ENCODE peak calls at places on chromosomes 1 and 21, in four cellular contexts. M is right atrium auricular region, D is tibial artery, J is A673. R is an unnamed sample.

GRCh38 chr1:29590583-29591555 is 354.5 kb downstream of the PTPRU start:
- DNase-seq in M (peak), D (no peak), J (peak), R (no peak)

GRCh38 chr1:39936724-39937491 is 18.0 kb upstream of the MFSD2A start:
- DNase-seq in M (no peak), D (peak), J (no peak), R (no peak)

GRCh38 chr1:48823161-48823560 is 46.5 kb upstream of the BEND5 start:
- DNase-seq in M (no peak), D (no peak), J (no peak), R (no peak)

GRCh38 chr1:186374313-186375151 is 521 bp downstream of the TPR start:
- DNase-seq in M (no peak), D (no peak), J (peak), R (no peak)

GRCh38 chr1:35111106-35111505 is 31.9 kb downstream of the ZMYM1 start:
- DNase-seq in M (no peak), D (no peak), J (no peak), R (no peak)

GRCh38 chr1:234683856-234684632 is 74.1 kb upstream of the IRF2BP2 start:
- DNase-seq in M (peak), D (peak), J (no peak), R (peak)

GRCh38 chr1:156074661-156075060 is 7.6 kb downstream of the MEX3A start:
- DNase-seq in M (no peak), D (no peak), J (no peak), R (no peak)

GRCh38 chr21:37294674-37295073 is 27.5 kb upstream of the VPS26C start:
- DNase-seq in M (no peak), D (no peak), J (peak), R (no peak)

GRCh38 chr1:67816096-67816493 is 17.2 kb downstream of the GNG12 start:
- DNase-seq in M (no peak), D (no peak), J (no peak), R (no peak)

GRCh38 chr1:184191181-184191601 is 139.7 kb downstream of the TSEN15 start:
- DNase-seq in M (peak), D (peak), J (peak), R (no peak)

GRCh38 chr21:44818636-44819011 is 762 bp upstream of the SUMO3 start:
- DNase-seq in M (no peak), D (no peak), J (no peak), R (no peak)

GRCh38 chr1:48472747-48473146 is 743 bp upstream of the SPATA6 start:
- DNase-seq in M (no peak), D (no peak), J (no peak), R (no peak)

GRCh38 chr1:166084613-166085012 is 82.2 kb downstream of the FAM78B start:
- DNase-seq in M (no peak), D (no peak), J (no peak), R (no peak)

GRCh38 chr1:239893127-239893731 is 198.5 kb upstream of the FMN2 start:
- DNase-seq in M (no peak), D (no peak), J (no peak), R (no peak)

GRCh38 chr1:37932759-37933158 is 14.1 kb downstream of the INPP5B start:
- DNase-seq in M (no peak), D (no peak), J (no peak), R (no peak)

GRCh38 chr1:203028067-203028783 is 1.9 kb downstream of the PPFIA4 start:
- DNase-seq in M (peak), D (no peak), J (no peak), R (no peak)

GRCh38 chr1:215023151-215023832 is 59.2 kb upstream of the KCNK2 start:
- DNase-seq in M (no peak), D (no peak), J (no peak), R (no peak)

GRCh38 chr1:164841723-164842465 is 282.9 kb downstream of the PBX1 start:
- DNase-seq in M (no peak), D (no peak), J (no peak), R (no peak)

GRCh38 chr1:225627304-225627947 is 25.5 kb downstream of the ENAH start:
- DNase-seq in M (no peak), D (no peak), J (no peak), R (no peak)

GRCh38 chr1:179030130-179030529 is 4.4 kb downstream of the FAM20B start:
- DNase-seq in M (no peak), D (no peak), J (no peak), R (no peak)

GRCh38 chr1:160097911-160098851 is at the start of gene IGSF8:
- DNase-seq in M (peak), D (peak), J (peak), R (peak)

GRCh38 chr1:89692601-89693503 is 59.9 kb downstream of the LRRC8C start:
- DNase-seq in M (no peak), D (no peak), J (peak), R (no peak)

GRCh38 chr1:34781071-34781843 is at the start of gene GJB3:
- DNase-seq in M (no peak), D (peak), J (peak), R (peak)

GRCh38 chr1:184970691-184971161 is 3.6 kb downstream of the NIBAN1 start:
- DNase-seq in M (no peak), D (no peak), J (peak), R (no peak)

GRCh38 chr1:940121-941026 is 16.7 kb downstream of the SAMD11 start:
- DNase-seq in M (peak), D (peak), J (peak), R (peak)

GRCh38 chr1:223652436-223652901 is 13.0 kb downstream of the CAPN8 start:
- DNase-seq in M (no peak), D (no peak), J (no peak), R (no peak)

DNA sequence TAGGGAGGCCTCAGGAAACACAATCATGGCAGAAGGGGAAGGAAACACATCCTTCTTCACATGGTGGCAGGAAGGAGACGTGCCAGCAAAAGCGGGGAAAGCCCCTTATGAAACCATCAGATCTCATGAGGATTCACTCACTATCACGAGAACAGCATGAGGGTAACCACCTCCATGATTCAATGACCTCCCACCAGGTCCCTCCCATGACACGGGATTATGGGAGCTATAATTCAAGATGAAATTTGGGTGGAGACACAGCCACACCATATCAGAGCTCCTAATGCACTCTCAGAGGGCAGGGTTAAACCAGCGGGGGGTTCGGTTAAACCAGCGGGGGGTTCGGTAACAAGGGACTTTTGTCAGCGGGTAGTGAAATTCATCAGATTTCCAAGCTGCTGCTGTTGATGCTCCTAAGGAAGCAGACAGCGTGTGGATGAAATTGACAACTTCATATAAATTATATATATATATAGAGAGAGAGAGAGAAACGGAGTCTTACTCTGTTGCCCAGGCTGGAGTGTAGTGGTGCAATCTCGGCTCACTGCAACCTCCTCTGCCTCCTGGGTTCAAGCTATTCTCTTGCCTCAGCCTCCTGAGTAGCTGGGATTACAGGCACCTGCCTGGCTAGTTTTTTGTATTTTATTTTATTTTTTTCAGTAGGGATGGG is 4.3 kb downstream of the CSTB start:
- DNase-seq in M (no peak), D (no peak), J (peak), R (no peak)
- H3K4me3 ChIP-seq in M (no peak), D (no peak), J (no peak), R (no peak)

GRCh38 chr1:43844114-43844513 is 89.5 kb upstream of the ARTN start:
- DNase-seq in M (no peak), D (no peak), J (no peak), R (no peak)

GRCh38 chr1:43839056-43839455 is 94.5 kb upstream of the ARTN start:
- DNase-seq in M (no peak), D (no peak), J (no peak), R (no peak)

GRCh38 chr1:43842099-43842498 is 91.5 kb upstream of the ARTN start:
- DNase-seq in M (no peak), D (no peak), J (no peak), R (no peak)

GRCh38 chr1:43843684-43844083 is 89.9 kb upstream of the ARTN start:
- DNase-seq in M (no peak), D (no peak), J (no peak), R (no peak)

DNA sequence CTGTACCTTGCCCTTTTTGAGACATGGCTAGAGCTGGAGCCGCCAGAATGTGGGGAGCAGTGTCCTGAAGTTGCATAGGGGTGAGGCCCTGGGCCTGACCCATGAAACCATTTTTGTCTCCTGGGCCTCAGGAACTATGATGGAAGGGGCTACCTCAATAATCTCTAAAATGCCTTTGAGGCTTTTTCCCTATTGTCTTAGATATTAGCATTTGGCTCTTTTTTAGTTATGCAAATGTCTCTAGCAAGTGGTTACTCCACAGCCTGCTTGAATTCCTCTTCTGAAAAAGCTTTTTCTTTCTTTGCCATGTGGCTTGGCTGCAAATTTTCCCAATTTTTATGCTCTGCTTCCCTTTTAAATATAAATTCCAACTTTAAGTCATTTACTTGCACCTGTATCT is 92.1 kb upstream of the ARTN start:
- DNase-seq in M (no peak), D (no peak), J (no peak), R (no peak)
- TF ChIP-seq CTCF in M (no peak), D (no peak), J (no peak), R (no peak)

GRCh38 chr1:150282558-150282958 is 204 bp downstream of the CIART start:
- DNase-seq in M (no peak), D (peak), J (no peak), R (no peak)
- H3K27ac ChIP-seq in M (peak), D (peak), J (no peak), R (peak)

GRCh38 chr1:233613252-233614172 is at the start of gene KCNK1:
- DNase-seq in M (peak), D (peak), J (no peak), R (peak)
- H3K4me3 ChIP-seq in M (peak), D (peak), J (no peak), R (peak)

DNA sequence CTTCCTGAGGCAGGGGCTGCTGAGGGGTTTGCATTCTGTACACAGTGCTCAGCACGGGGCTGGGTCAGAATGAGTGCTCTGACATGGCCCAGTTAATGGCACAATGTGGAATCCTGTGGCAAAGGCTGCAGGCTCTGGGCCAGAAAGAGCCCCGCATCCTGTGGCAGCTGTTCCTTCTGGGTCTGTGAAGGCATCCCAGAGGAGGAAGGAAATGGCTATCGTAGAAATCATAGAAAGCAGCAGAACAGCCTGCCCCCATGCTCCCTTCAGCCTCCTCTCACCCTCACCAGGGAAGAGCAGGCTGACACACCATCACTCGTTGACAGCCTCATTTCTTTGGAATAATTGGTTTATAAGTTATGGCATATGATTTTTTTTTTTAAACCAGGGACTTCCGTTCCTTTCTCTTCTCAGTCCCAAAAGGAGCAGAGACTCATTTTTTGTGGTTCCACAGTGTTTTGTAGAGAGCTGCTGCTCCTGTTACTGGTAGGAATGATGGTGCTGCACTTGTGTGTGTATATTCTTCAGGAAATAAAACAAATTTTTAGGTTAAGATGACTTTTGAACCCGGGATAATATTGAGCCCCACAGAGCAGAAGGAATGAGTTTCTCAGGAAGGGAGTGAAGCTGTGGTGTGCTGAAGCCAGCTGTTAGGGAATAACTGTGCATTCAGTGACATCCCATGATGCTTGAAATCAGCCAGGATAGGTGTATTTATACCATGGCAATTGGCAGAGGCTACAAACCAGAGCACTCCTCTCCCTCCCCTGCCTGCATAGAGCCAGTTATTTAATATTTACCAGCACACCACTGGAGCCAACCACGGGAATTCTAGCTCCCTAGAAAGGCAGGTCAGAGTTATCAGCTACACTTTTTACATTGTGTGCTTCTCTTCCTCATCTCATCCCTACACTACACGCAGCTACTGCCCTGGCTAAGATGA is 32.0 kb downstream of the PLXNA2 start:
- DNase-seq in M (no peak), D (no peak), J (no peak), R (no peak)
- TF ChIP-seq CTCF in M (no peak), D (no peak), J (no peak), R (no peak)

DNA sequence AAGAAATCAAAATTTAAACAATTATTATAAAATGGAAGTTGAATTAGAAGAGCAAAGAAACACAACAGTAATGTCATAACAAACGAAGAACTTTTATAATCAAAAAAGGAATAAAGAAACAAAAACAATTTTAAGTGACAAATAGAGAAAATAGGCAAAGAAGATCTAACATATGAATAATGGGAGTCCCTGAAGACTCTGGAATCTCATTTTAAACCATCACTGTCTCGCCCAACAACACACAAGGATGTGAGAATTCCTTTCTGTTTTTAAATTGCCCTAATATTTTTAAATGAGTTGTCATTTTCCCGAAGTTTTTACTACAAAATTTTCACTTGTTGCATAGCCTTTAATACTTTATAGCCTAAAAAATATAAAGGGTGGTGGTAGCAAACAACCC is 4.3 kb upstream of the NDC1 start:
- DNase-seq in M (no peak), D (no peak), J (no peak), R (no peak)
- H3K27ac ChIP-seq in M (no peak), D (no peak), J (no peak), R (no peak)

GRCh38 chr1:236895665-236896387 is 100.7 kb downstream of the MTR start:
- DNase-seq in M (no peak), D (no peak), J (no peak), R (no peak)

GRCh38 chr1:236896716-236897115 is 101.6 kb downstream of the MTR start:
- DNase-seq in M (no peak), D (no peak), J (no peak), R (no peak)

GRCh38 chr1:236890152-236891056 is 95.3 kb downstream of the MTR start:
- DNase-seq in M (no peak), D (no peak), J (no peak), R (no peak)

GRCh38 chr1:236888903-236889302 is 93.8 kb downstream of the MTR start:
- DNase-seq in M (no peak), D (no peak), J (no peak), R (no peak)

DNA sequence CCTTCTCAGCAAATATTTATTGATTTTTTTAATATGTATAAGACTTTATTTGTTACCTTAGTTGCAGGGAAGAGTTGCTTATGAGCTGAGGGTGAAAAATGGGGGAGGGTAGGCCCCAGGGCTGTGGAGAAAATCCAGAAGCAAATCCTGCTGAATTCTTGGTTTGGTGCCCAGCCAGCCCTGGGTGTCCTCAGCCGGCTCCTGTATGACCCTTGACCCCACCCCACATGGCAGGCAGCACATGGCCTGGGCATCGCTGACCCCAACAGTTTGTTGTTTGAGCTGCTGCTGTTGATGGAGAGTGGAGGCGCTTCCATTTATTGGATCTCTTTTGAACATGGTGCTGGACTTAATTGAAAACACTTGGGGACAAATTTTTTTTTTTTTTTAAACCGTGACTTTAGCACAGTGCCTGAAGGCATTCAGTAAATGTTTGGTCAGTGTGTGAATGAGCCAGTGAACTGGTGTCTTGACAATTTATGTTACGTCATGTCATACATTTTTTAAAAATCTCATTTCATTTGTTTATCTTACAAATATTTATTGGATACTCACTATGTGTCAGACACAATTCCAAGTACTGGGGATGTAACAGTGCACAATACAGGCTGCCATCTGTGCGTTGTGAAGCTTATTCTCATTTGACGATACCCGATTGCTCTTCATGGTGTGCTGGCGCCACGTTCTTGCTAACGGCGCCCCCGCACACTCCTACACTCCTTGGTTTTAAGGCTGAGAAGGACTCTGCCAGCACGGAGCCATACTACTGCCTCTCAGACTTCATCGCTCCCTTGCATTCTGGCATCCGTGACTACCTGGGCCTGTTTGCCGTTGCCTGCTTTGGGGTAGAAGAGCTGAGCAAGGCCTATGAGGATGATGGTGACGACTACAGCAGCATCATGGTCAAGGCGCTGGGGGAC is 98.8 kb downstream of the MTR start:
- DNase-seq in M (no peak), D (no peak), J (no peak), R (no peak)
- H3K4me3 ChIP-seq in M (no peak), D (no peak), J (no peak), R (no peak)

GRCh38 chr1:118004312-118004711 is 74.8 kb downstream of the WDR3 start:
- DNase-seq in M (no peak), D (no peak), J (no peak), R (no peak)
- TF ChIP-seq CTCF in M (no peak), D (no peak), J (no peak), R (no peak)

DNA sequence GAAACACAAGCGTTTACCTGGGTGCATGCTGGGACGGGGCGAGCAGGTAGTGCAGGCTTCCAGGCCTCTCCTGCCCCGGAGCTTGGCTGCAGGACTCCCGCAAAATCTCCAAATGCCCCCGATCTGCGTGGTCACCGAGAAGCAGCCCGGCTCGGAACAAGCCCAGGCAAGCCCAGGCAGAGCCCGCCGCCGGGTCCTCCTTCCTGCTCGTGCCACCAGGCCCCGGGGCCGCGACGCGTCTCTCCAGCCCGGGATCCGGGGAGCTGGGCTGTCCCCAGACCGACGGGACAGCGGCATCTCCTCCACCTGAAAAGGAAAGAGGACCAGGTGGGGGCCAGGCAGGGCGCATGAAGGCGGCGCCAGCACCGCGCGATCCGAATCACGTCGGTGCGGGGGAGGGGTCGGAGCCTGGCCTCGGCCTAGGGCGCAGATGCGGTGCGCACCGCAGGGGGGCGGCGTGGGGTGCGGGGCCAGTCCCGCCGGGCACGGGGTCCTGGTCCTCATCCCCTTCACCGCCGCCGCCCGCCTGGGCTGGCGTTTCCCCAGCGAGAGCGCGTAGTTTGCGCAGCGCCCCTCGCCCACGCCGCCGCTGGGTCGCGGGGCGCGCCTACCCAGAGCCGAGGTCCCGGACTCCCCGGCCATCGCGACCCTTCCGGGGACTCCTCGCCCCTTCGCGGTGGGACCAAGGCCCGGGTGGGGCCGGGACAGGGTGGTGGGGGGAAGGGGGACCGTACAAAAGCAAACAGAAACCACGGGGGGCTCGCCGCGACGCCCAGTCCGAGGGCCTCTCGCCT is 52.4 kb upstream of the H6PD start:
- DNase-seq in M (no peak), D (no peak), J (no peak), R (no peak)
- H3K27ac ChIP-seq in M (peak), D (peak), J (no peak), R (peak)

GRCh38 chr1:204562075-204562990 is 46.1 kb downstream of the MDM4 start:
- DNase-seq in M (no peak), D (no peak), J (no peak), R (no peak)
- H3K4me3 ChIP-seq in M (no peak), D (no peak), J (no peak), R (no peak)